ENCODE peak calls at places on chromosomes 7 and 10, in seven cellular contexts. X is naive thymus-derived CD4-positive, alpha-beta T cell; Q is brain microvascular endothelial cell; I is esophagus muscularis mucosa; A is tibial artery; M is astrocyte of the cerebellum; D is coronary artery. L is an unnamed sample.

GRCh38 chr7:51315393-51316261 is 982 bp downstream of the COBL start:
- DNase-seq in Q (no peak), M (no peak), D (no peak), A (no peak), X (no peak), I (no peak), L (no peak)

GRCh38 chr10:32054087-32054486 is 2.1 kb downstream of the KIF5B start:
- DNase-seq in A (no peak), D (no peak), M (no peak), Q (peak), X (no peak), I (no peak), L (no peak)

GRCh38 chr7:22109761-22110160 is 164.1 kb upstream of the CDCA7L start:
- DNase-seq in D (no peak), I (no peak), M (no peak), A (no peak), Q (peak), X (no peak), L (no peak)

GRCh38 chr10:16011548-16011947 is 151.2 kb upstream of the MINDY3 start:
- DNase-seq in D (no peak), M (no peak), X (no peak), A (no peak), Q (no peak), I (no peak), L (no peak)

GRCh38 chr7:149202831-149203231 is 7.5 kb downstream of the ZNF282 start:
- DNase-seq in X (no peak), D (no peak), A (no peak), I (no peak), M (no peak), Q (no peak), L (no peak)

GRCh38 chr10:67668448-67668847 is 27.5 kb downstream of the CTNNA3 start:
- DNase-seq in M (no peak), A (no peak), D (no peak), Q (peak), X (no peak), I (no peak), L (no peak)

GRCh38 chr7:127745445-127745844 is 93.5 kb downstream of the SND1 start:
- DNase-seq in X (no peak), M (no peak), I (no peak), A (no peak), Q (no peak), D (no peak), L (no peak)

GRCh38 chr7:114922652-114923402 is 933 bp downstream of the MDFIC start:
- DNase-seq in Q (peak), A (peak), M (no peak), X (peak), I (no peak), D (no peak), L (no peak)

GRCh38 chr10:95356190-95356955 is 65.6 kb upstream of the PDLIM1 start:
- DNase-seq in X (no peak), Q (no peak), D (no peak), M (no peak), A (no peak), I (no peak), L (no peak)

GRCh38 chr10:78540355-78541076 is 506.9 kb downstream of the RPS24 start:
- DNase-seq in Q (peak), A (no peak), D (no peak), X (no peak), I (no peak), M (no peak), L (no peak)

GRCh38 chr10:132102071-132102716 is 36.4 kb downstream of the JAKMIP3 start:
- DNase-seq in I (no peak), M (no peak), Q (no peak), A (no peak), D (peak), X (no peak), L (no peak)

GRCh38 chr10:80000541-80000940 is 51.6 kb upstream of the SFTPD start:
- DNase-seq in A (no peak), X (no peak), M (no peak), D (no peak), Q (no peak), I (no peak), L (no peak)

GRCh38 chr10:51747211-51747610 is 47.8 kb upstream of the CSTF2T start:
- DNase-seq in X (no peak), D (no peak), I (no peak), M (no peak), A (no peak), Q (no peak), L (no peak)

GRCh38 chr7:75575488-75576112 is 83.5 kb downstream of the SPDYE5 start:
- DNase-seq in M (no peak), D (no peak), I (no peak), X (no peak), A (no peak), Q (no peak), L (no peak)

GRCh38 chr7:24436131-24436920 is 136.9 kb upstream of the PALS2 start:
- DNase-seq in D (no peak), Q (no peak), A (no peak), X (no peak), M (no peak), I (no peak), L (no peak)

DNA sequence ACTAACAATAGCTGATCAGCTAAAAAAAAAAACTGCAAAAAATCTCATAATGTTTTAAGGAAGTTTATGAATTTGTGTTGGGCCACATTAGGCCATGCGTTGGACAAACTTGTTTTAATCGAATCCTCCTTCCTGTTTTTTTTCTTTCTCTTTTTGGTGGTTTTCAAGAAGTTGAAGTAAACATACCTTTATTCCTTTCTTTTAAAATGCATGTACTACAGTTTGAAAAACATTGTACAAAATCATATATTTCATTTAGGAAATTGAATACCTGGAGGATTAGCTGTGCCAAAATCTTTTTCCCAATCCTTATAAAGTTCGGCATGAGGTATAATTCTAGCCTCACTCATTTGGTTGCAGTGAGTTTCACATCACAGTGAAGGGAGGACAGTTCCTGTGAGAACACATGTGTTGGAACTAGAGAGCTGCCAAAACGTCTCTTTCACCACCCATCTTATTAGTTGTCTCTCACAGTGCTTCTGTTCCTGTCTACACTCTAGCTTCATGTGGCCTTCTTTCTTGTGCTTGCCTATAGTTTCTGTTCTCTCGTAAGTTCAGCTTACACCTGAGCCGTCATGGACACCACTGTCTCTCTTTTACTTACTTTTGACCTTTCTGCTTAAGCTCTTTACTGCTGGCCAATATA is 37.7 kb downstream of the ZNRF2 start:
- DNase-seq in D (no peak), I (no peak), X (peak), Q (no peak), A (no peak), M (no peak), L (peak)
- H3K4me3 ChIP-seq in D (peak), I (peak), X (peak), Q (no peak), A (no peak), M (no peak), L (peak)

GRCh38 chr10:122020202-122020601 is 31.2 kb downstream of the TACC2 start:
- DNase-seq in D (no peak), M (no peak), I (no peak), Q (no peak), X (no peak), A (no peak), L (no peak)
- H3K4me3 ChIP-seq in D (no peak), M (no peak), I (no peak), Q (no peak), X (no peak), A (no peak), L (no peak)

GRCh38 chr10:70479161-70479531 is 579 bp downstream of the PALD1 start:
- DNase-seq in Q (no peak), D (no peak), I (no peak), A (no peak), X (no peak), M (no peak), L (no peak)

GRCh38 chr10:70481831-70482530 is 3.4 kb downstream of the PALD1 start:
- DNase-seq in I (no peak), A (peak), Q (no peak), M (no peak), D (no peak), X (no peak), L (no peak)

GRCh38 chr10:70480254-70480861 is 1.8 kb downstream of the PALD1 start:
- DNase-seq in M (no peak), Q (no peak), I (no peak), X (peak), A (no peak), D (no peak), L (no peak)

GRCh38 chr10:70479626-70480253 is 1.2 kb downstream of the PALD1 start:
- DNase-seq in M (no peak), Q (no peak), D (no peak), X (no peak), I (no peak), A (no peak), L (no peak)

GRCh38 chr10:70481105-70481504 is 2.5 kb downstream of the PALD1 start:
- DNase-seq in A (no peak), I (no peak), M (no peak), X (no peak), Q (no peak), D (no peak), L (no peak)
- H3K4me3 ChIP-seq in A (no peak), I (no peak), M (no peak), X (no peak), Q (no peak), D (peak), L (no peak)

GRCh38 chr10:50415292-50415691 is 164.0 kb upstream of the ASAH2 start:
- DNase-seq in A (no peak), X (no peak), Q (no peak), M (no peak), D (no peak), I (no peak), L (no peak)

GRCh38 chr10:50417906-50418697 is 166.8 kb upstream of the ASAH2 start:
- DNase-seq in Q (peak), I (peak), X (peak), A (peak), M (peak), D (peak), L (peak)

GRCh38 chr10:50416885-50417284 is 165.6 kb upstream of the ASAH2 start:
- DNase-seq in M (no peak), Q (no peak), X (no peak), I (no peak), D (no peak), A (no peak), L (no peak)

GRCh38 chr10:50417486-50417905 is 166.2 kb upstream of the ASAH2 start:
- DNase-seq in X (no peak), M (no peak), I (no peak), A (peak), D (no peak), Q (peak), L (no peak)

DNA sequence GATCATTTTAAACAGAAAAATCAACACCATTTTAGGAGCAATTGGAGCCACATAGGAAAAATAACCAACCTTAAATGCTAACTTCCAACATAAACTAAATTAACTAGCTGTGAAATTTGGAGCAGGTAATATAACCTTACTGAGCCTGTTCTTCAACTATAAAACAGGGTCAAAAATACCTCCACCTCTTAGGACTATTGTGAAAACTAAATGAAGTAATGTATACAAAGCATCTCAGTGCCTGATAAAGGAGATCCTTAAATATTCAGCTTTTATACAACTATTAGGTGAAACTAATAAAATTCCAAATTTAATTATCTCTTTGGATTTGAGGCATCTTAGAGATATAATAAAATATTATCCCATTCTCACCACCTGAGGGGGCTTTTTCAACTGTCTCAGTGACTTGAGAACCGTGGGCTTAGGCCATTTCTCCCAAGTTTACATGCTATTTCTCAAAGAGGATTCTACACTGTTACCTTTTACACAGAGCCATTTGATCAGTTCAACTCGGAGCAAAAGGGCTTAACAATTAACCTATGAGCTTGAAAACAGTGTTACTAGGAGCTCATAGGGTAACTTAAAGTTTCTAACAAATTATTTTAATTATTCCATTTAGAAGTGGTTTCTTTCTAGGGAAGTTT is 165.0 kb upstream of the ASAH2 start:
- DNase-seq in M (no peak), D (no peak), A (no peak), I (no peak), X (no peak), Q (peak), L (no peak)
- H3K4me3 ChIP-seq in M (no peak), D (no peak), A (peak), I (no peak), X (no peak), Q (no peak), L (peak)

GRCh38 chr10:88270871-88271713 is 312.0 kb downstream of the RNLS start:
- DNase-seq in X (peak), Q (peak), A (no peak), I (no peak), M (peak), D (no peak), L (peak)
- H3K4me3 ChIP-seq in X (peak), Q (no peak), A (no peak), I (no peak), M (no peak), D (no peak), L (no peak)

GRCh38 chr10:103676058-103676785 is 179.2 kb downstream of the SH3PXD2A start:
- DNase-seq in Q (peak), X (no peak), D (peak), A (peak), I (no peak), M (no peak), L (no peak)
- H3K4me3 ChIP-seq in Q (peak), X (no peak), D (no peak), A (no peak), I (no peak), M (no peak), L (no peak)